ENCODE peak calls at places on chromosome 5, in seven cellular contexts. One of them, this sample, is unnamed.
A peak's percentile ranks its signal among the peaks of the same experiment; 100 is the strongest.

GRCh38 chr5:7087719-7088297 is 308.1 kb upstream of the ADCY2 start:
- DNase-seq in GM04503: no peak
- DNase-seq in activated CD4-positive, alpha-beta T cell treated with anti-CD3 and anti-CD28 coated beads, Interleukin-2, amount 50 U/mL, for 1 hour: no peak
- DNase-seq in AG10803: no peak
- DNase-seq in pancreas: no peak
- DNase-seq in AG20443: no peak
- DNase-seq in GM12865: no peak
- DNase-seq in this sample: no peak

GRCh38 chr5:32029291-32029690 is 144.8 kb downstream of the GOLPH3 start:
- DNase-seq in GM12865: no peak
- DNase-seq in AG10803: peak; percentile 49
- DNase-seq in GM04503: no peak
- DNase-seq in activated CD4-positive, alpha-beta T cell treated with anti-CD3 and anti-CD28 coated beads, Interleukin-2, amount 50 U/mL, for 1 hour: no peak
- DNase-seq in pancreas: no peak
- DNase-seq in AG20443: no peak
- DNase-seq in this sample: no peak

GRCh38 chr5:43037929-43038510 is 2.1 kb downstream of the ANXA2R start:
- DNase-seq in AG20443: no peak
- DNase-seq in AG10803: peak; percentile 71
- DNase-seq in pancreas: no peak
- DNase-seq in activated CD4-positive, alpha-beta T cell treated with anti-CD3 and anti-CD28 coated beads, Interleukin-2, amount 50 U/mL, for 1 hour: peak; percentile 19
- DNase-seq in GM12865: peak; percentile 63
- DNase-seq in GM04503: no peak
- DNase-seq in this sample: peak; percentile 41

GRCh38 chr5:88045931-88046461 is 222.6 kb downstream of the TMEM161B start:
- DNase-seq in activated CD4-positive, alpha-beta T cell treated with anti-CD3 and anti-CD28 coated beads, Interleukin-2, amount 50 U/mL, for 1 hour: no peak
- DNase-seq in AG20443: no peak
- DNase-seq in GM04503: no peak
- DNase-seq in GM12865: no peak
- DNase-seq in AG10803: no peak
- DNase-seq in pancreas: no peak
- DNase-seq in this sample: no peak

GRCh38 chr5:79413112-79413511 is 100.8 kb downstream of the HOMER1 start:
- DNase-seq in AG10803: no peak
- DNase-seq in GM04503: no peak
- DNase-seq in AG20443: no peak
- DNase-seq in activated CD4-positive, alpha-beta T cell treated with anti-CD3 and anti-CD28 coated beads, Interleukin-2, amount 50 U/mL, for 1 hour: no peak
- DNase-seq in pancreas: no peak
- DNase-seq in GM12865: no peak
- DNase-seq in this sample: no peak

GRCh38 chr5:172891716-172892421 is 57.8 kb downstream of the ERGIC1 start:
- DNase-seq in AG10803: peak; percentile 48
- DNase-seq in pancreas: peak; percentile 93
- DNase-seq in AG20443: no peak
- DNase-seq in activated CD4-positive, alpha-beta T cell treated with anti-CD3 and anti-CD28 coated beads, Interleukin-2, amount 50 U/mL, for 1 hour: no peak
- DNase-seq in GM12865: no peak
- DNase-seq in GM04503: no peak
- DNase-seq in this sample: no peak

GRCh38 chr5:111685969-111686368 is 71.0 kb downstream of the NREP start:
- DNase-seq in AG20443: no peak
- DNase-seq in pancreas: no peak
- DNase-seq in AG10803: no peak
- DNase-seq in activated CD4-positive, alpha-beta T cell treated with anti-CD3 and anti-CD28 coated beads, Interleukin-2, amount 50 U/mL, for 1 hour: no peak
- DNase-seq in GM12865: peak; percentile 38
- DNase-seq in GM04503: no peak
- DNase-seq in this sample: no peak

GRCh38 chr5:25950681-25951080 is 1087.7 kb downstream of the CDH9 start:
- DNase-seq in GM12865: no peak
- DNase-seq in GM04503: no peak
- DNase-seq in AG10803: no peak
- DNase-seq in AG20443: no peak
- DNase-seq in pancreas: no peak
- DNase-seq in activated CD4-positive, alpha-beta T cell treated with anti-CD3 and anti-CD28 coated beads, Interleukin-2, amount 50 U/mL, for 1 hour: no peak
- DNase-seq in this sample: no peak

GRCh38 chr5:658103-658502 is 35.0 kb downstream of the TPPP start:
- DNase-seq in GM12865: no peak
- DNase-seq in AG20443: no peak
- DNase-seq in GM04503: no peak
- DNase-seq in pancreas: no peak
- DNase-seq in activated CD4-positive, alpha-beta T cell treated with anti-CD3 and anti-CD28 coated beads, Interleukin-2, amount 50 U/mL, for 1 hour: no peak
- DNase-seq in AG10803: no peak
- DNase-seq in this sample: no peak

GRCh38 chr5:141870871-141871270 is 7.3 kb downstream of the PCDH1 start:
- DNase-seq in GM04503: no peak
- DNase-seq in activated CD4-positive, alpha-beta T cell treated with anti-CD3 and anti-CD28 coated beads, Interleukin-2, amount 50 U/mL, for 1 hour: no peak
- DNase-seq in AG10803: no peak
- DNase-seq in GM12865: no peak
- DNase-seq in pancreas: no peak
- DNase-seq in AG20443: peak; percentile 41
- DNase-seq in this sample: no peak

GRCh38 chr5:72246954-72247442 is 73.0 kb downstream of the MRPS27 start:
- DNase-seq in GM12865: no peak
- DNase-seq in AG10803: no peak
- DNase-seq in activated CD4-positive, alpha-beta T cell treated with anti-CD3 and anti-CD28 coated beads, Interleukin-2, amount 50 U/mL, for 1 hour: no peak
- DNase-seq in AG20443: no peak
- DNase-seq in GM04503: no peak
- DNase-seq in pancreas: no peak
- DNase-seq in this sample: no peak

GRCh38 chr5:155628346-155628745 is 614.8 kb downstream of the KIF4B start:
- DNase-seq in activated CD4-positive, alpha-beta T cell treated with anti-CD3 and anti-CD28 coated beads, Interleukin-2, amount 50 U/mL, for 1 hour: no peak
- DNase-seq in pancreas: no peak
- DNase-seq in AG20443: no peak
- DNase-seq in GM04503: no peak
- DNase-seq in AG10803: no peak
- DNase-seq in GM12865: no peak
- DNase-seq in this sample: no peak

GRCh38 chr5:149153751-149154610 is 12.7 kb downstream of the ABLIM3 start:
- DNase-seq in AG20443: peak; percentile 85
- DNase-seq in AG10803: peak; percentile 93
- DNase-seq in pancreas: no peak
- DNase-seq in GM12865: no peak
- DNase-seq in GM04503: no peak
- DNase-seq in activated CD4-positive, alpha-beta T cell treated with anti-CD3 and anti-CD28 coated beads, Interleukin-2, amount 50 U/mL, for 1 hour: no peak
- DNase-seq in this sample: no peak

GRCh38 chr5:14444988-14445387 is 136.6 kb upstream of the OTULINL start:
- DNase-seq in GM04503: no peak
- DNase-seq in pancreas: no peak
- DNase-seq in AG20443: no peak
- DNase-seq in GM12865: no peak
- DNase-seq in activated CD4-positive, alpha-beta T cell treated with anti-CD3 and anti-CD28 coated beads, Interleukin-2, amount 50 U/mL, for 1 hour: no peak
- DNase-seq in AG10803: peak; percentile 55
- DNase-seq in this sample: no peak

GRCh38 chr5:125249400-125249799 is 503.0 kb upstream of the ZNF608 start:
- DNase-seq in GM04503: no peak
- DNase-seq in AG10803: no peak
- DNase-seq in activated CD4-positive, alpha-beta T cell treated with anti-CD3 and anti-CD28 coated beads, Interleukin-2, amount 50 U/mL, for 1 hour: no peak
- DNase-seq in AG20443: no peak
- DNase-seq in GM12865: no peak
- DNase-seq in pancreas: no peak
- DNase-seq in this sample: no peak

GRCh38 chr5:168006473-168007130 is 284.8 kb upstream of the WWC1 start:
- DNase-seq in pancreas: no peak
- DNase-seq in AG10803: peak; percentile 44
- DNase-seq in activated CD4-positive, alpha-beta T cell treated with anti-CD3 and anti-CD28 coated beads, Interleukin-2, amount 50 U/mL, for 1 hour: no peak
- DNase-seq in AG20443: no peak
- DNase-seq in GM04503: no peak
- DNase-seq in GM12865: no peak
- DNase-seq in this sample: no peak

GRCh38 chr5:1673042-1673674 is 126.5 kb downstream of the MRPL36 start:
- DNase-seq in AG10803: no peak
- DNase-seq in pancreas: no peak
- DNase-seq in activated CD4-positive, alpha-beta T cell treated with anti-CD3 and anti-CD28 coated beads, Interleukin-2, amount 50 U/mL, for 1 hour: no peak
- DNase-seq in GM12865: no peak
- DNase-seq in AG20443: no peak
- DNase-seq in GM04503: no peak
- DNase-seq in this sample: no peak

GRCh38 chr5:67659288-67659687 is 462.7 kb upstream of the CD180 start:
- DNase-seq in AG20443: no peak
- DNase-seq in AG10803: no peak
- DNase-seq in activated CD4-positive, alpha-beta T cell treated with anti-CD3 and anti-CD28 coated beads, Interleukin-2, amount 50 U/mL, for 1 hour: no peak
- DNase-seq in GM04503: no peak
- DNase-seq in GM12865: no peak
- DNase-seq in pancreas: no peak
- DNase-seq in this sample: no peak

GRCh38 chr5:181098642-181099452 is 32.1 kb downstream of the OR2V1 start:
- DNase-seq in GM12865: no peak
- DNase-seq in activated CD4-positive, alpha-beta T cell treated with anti-CD3 and anti-CD28 coated beads, Interleukin-2, amount 50 U/mL, for 1 hour: no peak
- DNase-seq in pancreas: peak; percentile 35
- DNase-seq in AG10803: no peak
- DNase-seq in AG20443: no peak
- DNase-seq in GM04503: no peak
- DNase-seq in this sample: no peak

GRCh38 chr5:95843733-95844223 is 21.3 kb upstream of the GLRX start:
- DNase-seq in GM04503: no peak
- DNase-seq in activated CD4-positive, alpha-beta T cell treated with anti-CD3 and anti-CD28 coated beads, Interleukin-2, amount 50 U/mL, for 1 hour: no peak
- DNase-seq in pancreas: no peak
- DNase-seq in AG10803: peak; percentile 59
- DNase-seq in GM12865: no peak
- DNase-seq in AG20443: peak; percentile 53
- DNase-seq in this sample: no peak

GRCh38 chr5:10615693-10616092 is 51.8 kb downstream of the ANKRD33B start:
- DNase-seq in pancreas: no peak
- DNase-seq in GM04503: no peak
- DNase-seq in AG20443: no peak
- DNase-seq in AG10803: no peak
- DNase-seq in activated CD4-positive, alpha-beta T cell treated with anti-CD3 and anti-CD28 coated beads, Interleukin-2, amount 50 U/mL, for 1 hour: no peak
- DNase-seq in GM12865: no peak
- DNase-seq in this sample: no peak

GRCh38 chr5:180816608-180817534 is 14.3 kb upstream of the MGAT1 start:
- DNase-seq in AG20443: no peak
- DNase-seq in AG10803: no peak
- DNase-seq in activated CD4-positive, alpha-beta T cell treated with anti-CD3 and anti-CD28 coated beads, Interleukin-2, amount 50 U/mL, for 1 hour: no peak
- DNase-seq in pancreas: no peak
- DNase-seq in GM04503: no peak
- DNase-seq in GM12865: no peak
- DNase-seq in this sample: no peak

GRCh38 chr5:9437741-9438240 is 108.1 kb downstream of the SEMA5A start:
- DNase-seq in GM12865: no peak
- DNase-seq in AG20443: peak; percentile 63
- DNase-seq in pancreas: no peak
- DNase-seq in activated CD4-positive, alpha-beta T cell treated with anti-CD3 and anti-CD28 coated beads, Interleukin-2, amount 50 U/mL, for 1 hour: no peak
- DNase-seq in AG10803: peak; percentile 71
- DNase-seq in GM04503: no peak
- DNase-seq in this sample: no peak

GRCh38 chr5:98573834-98574233 is 199.6 kb upstream of the RGMB start:
- DNase-seq in AG20443: no peak
- DNase-seq in pancreas: no peak
- DNase-seq in activated CD4-positive, alpha-beta T cell treated with anti-CD3 and anti-CD28 coated beads, Interleukin-2, amount 50 U/mL, for 1 hour: no peak
- DNase-seq in GM04503: no peak
- DNase-seq in AG10803: no peak
- DNase-seq in GM12865: no peak
- DNase-seq in this sample: no peak

GRCh38 chr5:125210241-125210947 is 464.0 kb upstream of the ZNF608 start:
- DNase-seq in GM04503: no peak
- DNase-seq in activated CD4-positive, alpha-beta T cell treated with anti-CD3 and anti-CD28 coated beads, Interleukin-2, amount 50 U/mL, for 1 hour: no peak
- DNase-seq in GM12865: no peak
- DNase-seq in AG20443: no peak
- DNase-seq in AG10803: no peak
- DNase-seq in pancreas: no peak
- DNase-seq in this sample: no peak

GRCh38 chr5:130720355-130720754 is 444.7 kb downstream of the HINT1 start:
- DNase-seq in AG20443: peak; percentile 16
- DNase-seq in activated CD4-positive, alpha-beta T cell treated with anti-CD3 and anti-CD28 coated beads, Interleukin-2, amount 50 U/mL, for 1 hour: no peak
- DNase-seq in GM12865: no peak
- DNase-seq in GM04503: peak; percentile 4
- DNase-seq in AG10803: peak; percentile 5
- DNase-seq in pancreas: no peak
- DNase-seq in this sample: no peak

GRCh38 chr5:151014680-151015343 is 5.6 kb upstream of the GPX3 start:
- DNase-seq in AG10803: no peak
- DNase-seq in pancreas: no peak
- DNase-seq in AG20443: no peak
- DNase-seq in activated CD4-positive, alpha-beta T cell treated with anti-CD3 and anti-CD28 coated beads, Interleukin-2, amount 50 U/mL, for 1 hour: no peak
- DNase-seq in GM04503: no peak
- DNase-seq in GM12865: no peak
- DNase-seq in this sample: no peak

GRCh38 chr5:53478411-53479044 is 1.9 kb upstream of the FST start:
- DNase-seq in AG20443: peak; percentile 54
- DNase-seq in pancreas: peak; percentile 40
- DNase-seq in activated CD4-positive, alpha-beta T cell treated with anti-CD3 and anti-CD28 coated beads, Interleukin-2, amount 50 U/mL, for 1 hour: no peak
- DNase-seq in AG10803: peak; percentile 71
- DNase-seq in GM04503: no peak
- DNase-seq in GM12865: peak; percentile 29
- DNase-seq in this sample: no peak

GRCh38 chr5:40682431-40683017 is 2.8 kb downstream of the PTGER4 start:
- DNase-seq in AG20443: no peak
- DNase-seq in AG10803: peak; percentile 44
- DNase-seq in GM04503: no peak
- DNase-seq in activated CD4-positive, alpha-beta T cell treated with anti-CD3 and anti-CD28 coated beads, Interleukin-2, amount 50 U/mL, for 1 hour: no peak
- DNase-seq in GM12865: no peak
- DNase-seq in pancreas: no peak
- DNase-seq in this sample: no peak

This sample was measured in effector memory CD8-positive, alpha-beta T cell.